ENCODE peak calls at places on chromosomes 3 and 15, in five cellular contexts. One of them, this sample, is unnamed.

GRCh38 chr3:53065841-53066480 is 20.1 kb upstream of the SFMBT1 start:
- DNase-seq in SK-N-SH: no peak
- DNase-seq in HCT116: no peak
- DNase-seq in HepG2: no peak
- DNase-seq in A549: no peak
- DNase-seq in this sample: no peak

GRCh38 chr3:46564190-46565112 is 1.7 kb downstream of the LRRC2 start:
- DNase-seq in SK-N-SH: no peak
- DNase-seq in HepG2: no peak
- DNase-seq in A549: no peak
- DNase-seq in HCT116: no peak
- DNase-seq in this sample: no peak

GRCh38 chr15:86481720-86482119 is 402.0 kb downstream of the AGBL1 start:
- DNase-seq in HepG2: no peak
- DNase-seq in A549: no peak
- DNase-seq in SK-N-SH: no peak
- DNase-seq in HCT116: no peak
- DNase-seq in this sample: no peak

GRCh38 chr15:35289029-35289617 is 204.0 kb upstream of the NANOGP8 start:
- DNase-seq in HepG2: peak; percentile 44
- DNase-seq in HCT116: peak; percentile 55
- DNase-seq in A549: peak; percentile 42
- DNase-seq in SK-N-SH: peak; percentile 58
- DNase-seq in this sample: no peak

GRCh38 chr15:65954289-65954741 is 85.0 kb downstream of the RAB11A start:
- DNase-seq in A549: no peak
- DNase-seq in SK-N-SH: peak; percentile 36
- DNase-seq in HCT116: peak; percentile 31
- DNase-seq in HepG2: no peak
- DNase-seq in this sample: no peak

GRCh38 chr3:52794612-52795099 is at the start of gene ITIH3:
- DNase-seq in A549: no peak
- DNase-seq in HepG2: peak; percentile 56
- DNase-seq in HCT116: no peak
- DNase-seq in SK-N-SH: no peak
- DNase-seq in this sample: no peak

GRCh38 chr3:195001961-195002861 is 268.7 kb downstream of the XXYLT1 start:
- DNase-seq in HepG2: peak; percentile 65
- DNase-seq in A549: peak; percentile 25
- DNase-seq in SK-N-SH: peak; percentile 75
- DNase-seq in HCT116: peak; percentile 37
- DNase-seq in this sample: peak; percentile 39

GRCh38 chr3:4928277-4928789 is 50.9 kb upstream of the BHLHE40 start:
- DNase-seq in A549: no peak
- DNase-seq in HCT116: no peak
- DNase-seq in SK-N-SH: no peak
- DNase-seq in HepG2: no peak
- DNase-seq in this sample: no peak

GRCh38 chr3:114014211-114014610 is 42.1 kb downstream of the CCDC191 start:
- DNase-seq in A549: no peak
- DNase-seq in SK-N-SH: no peak
- DNase-seq in HepG2: no peak
- DNase-seq in HCT116: no peak
- DNase-seq in this sample: no peak

DNA sequence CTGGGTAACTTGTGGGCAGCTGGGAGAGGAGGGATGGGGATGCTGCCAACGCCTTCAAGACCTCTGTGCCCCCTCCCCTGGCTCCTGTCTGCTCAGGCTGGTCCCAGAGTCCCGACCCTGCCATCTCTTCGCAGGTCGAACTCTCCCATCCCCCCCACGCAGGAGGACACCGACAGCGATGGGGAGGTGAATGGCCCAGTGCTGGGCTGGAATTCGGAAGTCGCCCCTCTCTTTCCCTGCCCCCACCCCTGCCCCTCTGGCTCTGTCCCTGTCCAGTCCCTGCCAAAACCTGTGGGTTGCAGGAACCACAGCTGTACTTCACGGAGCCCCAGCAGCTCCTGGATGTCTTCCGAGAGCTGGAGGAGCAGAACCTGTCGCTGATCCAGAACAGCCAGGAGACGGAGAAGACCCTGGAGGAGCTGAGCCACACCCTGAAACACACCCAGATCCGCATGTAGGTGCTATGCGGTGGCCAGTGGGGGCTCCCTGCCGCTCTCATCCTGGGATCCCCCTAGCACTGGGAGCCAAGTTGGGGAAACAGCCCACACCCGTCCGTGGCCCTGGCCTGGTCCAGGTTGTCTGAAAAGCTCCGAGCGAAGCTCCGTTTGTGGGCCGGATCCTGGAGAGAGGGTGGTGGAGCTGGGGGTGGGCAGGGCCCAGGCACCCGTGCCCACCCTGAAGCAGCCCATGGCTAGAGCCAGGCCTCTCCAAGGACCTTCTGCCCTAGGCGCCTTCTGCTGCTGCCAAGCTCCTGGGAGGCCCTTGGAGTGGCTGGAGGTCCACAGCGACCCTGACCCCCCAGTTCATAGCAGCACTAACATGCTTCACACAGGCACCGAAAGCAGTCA is 28.7 kb downstream of the CFAP100 start:
- DNase-seq in HCT116: no peak
- DNase-seq in HepG2: no peak
- DNase-seq in SK-N-SH: peak; percentile 41
- DNase-seq in A549: no peak
- DNase-seq in this sample: no peak
- TF ChIP-seq REST in HCT116: no peak
- TF ChIP-seq REST in HepG2: no peak
- TF ChIP-seq REST in SK-N-SH: no peak
- TF ChIP-seq REST in A549: no peak
- TF ChIP-seq REST in this sample: no peak

GRCh38 chr15:51038258-51039042 is 56.3 kb downstream of the TNFAIP8L3 start:
- DNase-seq in SK-N-SH: peak; percentile 10
- DNase-seq in HepG2: peak; percentile 16
- DNase-seq in A549: no peak
- DNase-seq in HCT116: no peak
- DNase-seq in this sample: no peak
- H3K4me3 ChIP-seq in SK-N-SH: no peak overlapping the region
- H3K4me3 ChIP-seq in HepG2: peak overlapping the region; percentile 77
- H3K4me3 ChIP-seq in A549: no peak overlapping the region
- H3K4me3 ChIP-seq in HCT116: peak overlapping the region; percentile 63
- H3K4me3 ChIP-seq in this sample: peak overlapping the region; percentile 39

DNA sequence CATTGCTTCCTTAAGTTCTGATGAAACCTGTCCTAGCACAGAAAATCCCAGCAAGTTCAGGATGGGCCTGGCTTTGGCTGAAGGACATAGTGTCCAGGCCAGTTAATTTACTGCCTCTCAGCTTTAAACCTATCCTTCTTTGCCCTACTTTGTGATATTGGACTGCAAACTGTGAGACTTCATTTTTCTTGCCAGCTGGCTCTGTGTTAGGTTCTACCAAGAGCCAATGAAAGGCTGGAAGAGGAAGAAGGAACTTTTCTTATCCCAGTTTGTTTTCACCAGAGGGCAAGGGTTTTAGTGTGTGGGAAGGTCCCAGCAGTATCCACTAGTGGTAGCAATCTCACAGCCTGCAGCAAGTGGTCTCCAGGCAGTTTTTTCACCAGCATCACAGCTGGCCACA is 18.2 kb downstream of the DCUN1D1 start:
- DNase-seq in HepG2: no peak
- DNase-seq in HCT116: no peak
- DNase-seq in SK-N-SH: no peak
- DNase-seq in A549: no peak
- DNase-seq in this sample: no peak
- TF ChIP-seq CTCF in HepG2: no peak
- TF ChIP-seq CTCF in HCT116: no peak
- TF ChIP-seq CTCF in SK-N-SH: no peak
- TF ChIP-seq CTCF in A549: no peak
- TF ChIP-seq CTCF in this sample: no peak

DNA sequence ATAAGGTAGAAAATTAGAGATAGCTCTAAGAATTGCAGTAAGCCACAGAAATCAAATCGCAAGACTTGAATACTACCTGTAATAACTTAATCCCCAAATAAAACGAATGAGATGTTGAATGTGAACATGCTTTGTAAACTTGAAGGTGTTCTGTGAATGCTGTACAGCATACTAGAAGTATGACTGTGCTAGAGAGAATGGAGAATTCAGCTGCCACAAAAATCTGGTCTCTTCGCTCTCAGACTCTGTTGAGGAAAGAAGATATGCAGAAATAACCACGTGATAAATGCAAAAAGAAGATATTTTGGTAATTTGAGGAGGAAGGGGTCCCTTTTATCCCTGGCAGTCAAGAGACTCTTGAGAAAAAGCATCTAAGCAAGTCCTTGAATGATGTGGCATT is 37.3 kb downstream of the ZBTB38 start:
- DNase-seq in SK-N-SH: no peak
- DNase-seq in HepG2: no peak
- DNase-seq in HCT116: no peak
- DNase-seq in A549: no peak
- DNase-seq in this sample: no peak
- TF ChIP-seq REST in SK-N-SH: no peak
- TF ChIP-seq REST in HepG2: no peak
- TF ChIP-seq REST in HCT116: no peak
- TF ChIP-seq REST in A549: no peak
- TF ChIP-seq REST in this sample: no peak

DNA sequence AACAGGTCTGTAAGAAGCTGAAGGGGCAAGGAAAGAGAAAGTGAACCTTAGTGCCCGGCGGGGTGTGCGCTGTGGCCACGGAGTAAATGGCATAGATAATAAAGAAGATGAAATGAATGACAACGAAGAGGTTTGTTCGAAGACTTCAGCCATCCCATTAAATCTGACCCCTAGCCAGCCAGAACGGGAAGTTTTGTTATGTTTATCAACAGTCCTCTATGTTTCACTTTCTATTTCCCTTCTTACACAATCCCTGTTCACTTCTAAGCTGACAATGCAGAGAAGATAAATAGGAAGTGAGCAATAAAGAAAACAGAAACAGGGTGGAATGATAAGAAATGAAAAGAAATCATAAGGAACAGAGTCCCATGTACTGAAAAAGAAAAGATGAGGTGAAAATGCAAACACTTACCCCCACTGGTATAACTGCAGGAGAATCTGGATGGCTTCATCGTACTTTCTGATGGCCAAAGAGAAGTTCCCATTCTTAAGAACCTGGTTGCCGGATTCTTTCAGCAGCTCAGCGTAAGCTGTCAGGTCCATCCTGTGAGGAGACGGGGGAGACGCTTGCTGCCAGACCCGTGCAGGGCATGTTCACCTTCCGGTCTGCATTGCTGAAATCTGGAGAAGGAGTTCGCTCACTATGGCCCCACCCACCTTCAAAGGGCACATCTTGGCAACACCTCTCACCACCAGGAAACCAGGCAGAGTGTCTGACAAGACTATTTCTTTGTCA is 36.8 kb downstream of the TRANK1 start:
- DNase-seq in HepG2: peak; percentile 25
- DNase-seq in SK-N-SH: no peak
- DNase-seq in HCT116: no peak
- DNase-seq in A549: peak; percentile 79
- DNase-seq in this sample: peak; percentile 46
- H3K4me3 ChIP-seq in HepG2: peak overlapping the region; percentile 52
- H3K4me3 ChIP-seq in SK-N-SH: no peak overlapping the region
- H3K4me3 ChIP-seq in HCT116: peak overlapping the region; percentile 4
- H3K4me3 ChIP-seq in A549: peak overlapping the region; percentile 62
- H3K4me3 ChIP-seq in this sample: peak overlapping the region; percentile 72

This sample was measured in Panc1.